ENCODE peak calls at places on chromosomes 12 and 14, in six cellular contexts. B, J, T, L, G and Z are unnamed samples.

GRCh38 chr14:24132061-24132685 is 1.7 kb downstream of the FITM1 start:
- DNase-seq in J (no peak), G (peak), B (no peak), T (no peak), L (no peak), Z (peak)

GRCh38 chr12:12447837-12448236 is 91.0 kb downstream of the BORCS5 start:
- DNase-seq in T (no peak), G (no peak), L (no peak), J (no peak), B (no peak), Z (no peak)

GRCh38 chr14:54818201-54819133 is 84.2 kb downstream of the GCH1 start:
- DNase-seq in G (no peak), J (peak), T (no peak), B (peak), L (no peak), Z (no peak)

GRCh38 chr14:60926002-60926401 is 54.9 kb downstream of the TRMT5 start:
- DNase-seq in L (no peak), G (no peak), T (no peak), B (no peak), J (no peak), Z (no peak)

GRCh38 chr14:58428011-58428807 is 690 bp downstream of the KIAA0586 start:
- DNase-seq in G (peak), B (peak), L (no peak), J (peak), T (no peak), Z (no peak)

GRCh38 chr12:108855284-108856169 is 1.9 kb downstream of the SSH1 start:
- DNase-seq in B (no peak), G (no peak), J (peak), T (no peak), L (no peak), Z (no peak)

GRCh38 chr14:44564908-44565307 is 57.8 kb upstream of the FSCB start:
- DNase-seq in G (no peak), J (no peak), T (no peak), L (no peak), B (no peak), Z (no peak)

GRCh38 chr12:20300457-20300856 is 67.9 kb upstream of the PDE3A start:
- DNase-seq in B (no peak), L (no peak), J (no peak), T (no peak), G (no peak), Z (no peak)

GRCh38 chr12:59803735-59804134 is 207.9 kb downstream of the SLC16A7 start:
- DNase-seq in L (no peak), J (peak), T (no peak), G (no peak), B (no peak), Z (no peak)

GRCh38 chr14:89504602-89505320 is 87.7 kb upstream of the FOXN3 start:
- DNase-seq in T (peak), B (peak), J (peak), L (no peak), G (no peak), Z (no peak)

GRCh38 chr14:24013654-24014514 is 25.2 kb downstream of the DHRS4L2 start:
- DNase-seq in T (no peak), L (no peak), G (peak), J (peak), B (peak), Z (no peak)

GRCh38 chr12:5377997-5378596 is 53.8 kb upstream of the NTF3 start:
- DNase-seq in T (no peak), G (peak), L (no peak), J (peak), B (no peak), Z (no peak)

GRCh38 chr12:12839886-12840285 is 26.7 kb downstream of the DDX47 start:
- DNase-seq in B (peak), J (peak), G (no peak), L (no peak), T (no peak), Z (no peak)

GRCh38 chr12:45730116-45730841 is 773 bp downstream of the ARID2 start:
- DNase-seq in G (peak), L (peak), B (peak), J (peak), T (peak), Z (no peak)

GRCh38 chr12:77894548-77894947 is 63.9 kb downstream of the NAV3 start:
- DNase-seq in B (no peak), L (no peak), J (no peak), T (no peak), G (no peak), Z (no peak)

GRCh38 chr12:95548056-95548538 is 3.2 kb downstream of the USP44 start:
- DNase-seq in L (peak), G (peak), T (peak), J (no peak), B (no peak), Z (no peak)